ENCODE peak calls at places on chromosomes 12 and 14, in five cellular contexts. One of them, this sample, is unnamed.

GRCh38 chr12:95718001-95718400 is 72.6 kb downstream of the NTN4 start:
- DNase-seq in stimulated activated naive CD8-positive, alpha-beta T cell treated with anti-CD3 and anti-CD28 coated beads, Interleukin-15, Interleukin-2, amounts not matched to agents 100 U/mL and 50 U/mL, for 24 hours: no peak
- DNase-seq in stimulated activated CD4-positive, alpha-beta T cell treated with anti-CD3 and anti-CD28 coated beads, Interleukin-15, amount 100 ng/mL, for 1 hour: no peak
- DNase-seq in HTR-8/SVneo: no peak
- DNase-seq in NCI-H748 treated with DMSO at 0.1 percent for 48 hours: no peak
- DNase-seq in this sample: no peak

GRCh38 chr14:70722418-70722817 is 80.7 kb downstream of the TTC9 start:
- DNase-seq in stimulated activated CD4-positive, alpha-beta T cell treated with anti-CD3 and anti-CD28 coated beads, Interleukin-15, amount 100 ng/mL, for 1 hour: no peak
- DNase-seq in NCI-H748 treated with DMSO at 0.1 percent for 48 hours: no peak
- DNase-seq in stimulated activated naive CD8-positive, alpha-beta T cell treated with anti-CD3 and anti-CD28 coated beads, Interleukin-15, Interleukin-2, amounts not matched to agents 100 U/mL and 50 U/mL, for 24 hours: no peak
- DNase-seq in HTR-8/SVneo: no peak
- DNase-seq in this sample: no peak

GRCh38 chr12:111368291-111368683 is 608 bp downstream of the PHETA1 start:
- DNase-seq in stimulated activated naive CD8-positive, alpha-beta T cell treated with anti-CD3 and anti-CD28 coated beads, Interleukin-15, Interleukin-2, amounts not matched to agents 100 U/mL and 50 U/mL, for 24 hours: no peak
- DNase-seq in HTR-8/SVneo: no peak
- DNase-seq in NCI-H748 treated with DMSO at 0.1 percent for 48 hours: peak; percentile 8
- DNase-seq in stimulated activated CD4-positive, alpha-beta T cell treated with anti-CD3 and anti-CD28 coated beads, Interleukin-15, amount 100 ng/mL, for 1 hour: no peak
- DNase-seq in this sample: peak; percentile 42

GRCh38 chr14:74975059-74975810 is 19.8 kb upstream of the PGF start:
- DNase-seq in stimulated activated CD4-positive, alpha-beta T cell treated with anti-CD3 and anti-CD28 coated beads, Interleukin-15, amount 100 ng/mL, for 1 hour: no peak
- DNase-seq in stimulated activated naive CD8-positive, alpha-beta T cell treated with anti-CD3 and anti-CD28 coated beads, Interleukin-15, Interleukin-2, amounts not matched to agents 100 U/mL and 50 U/mL, for 24 hours: no peak
- DNase-seq in HTR-8/SVneo: no peak
- DNase-seq in NCI-H748 treated with DMSO at 0.1 percent for 48 hours: no peak
- DNase-seq in this sample: peak; percentile 89

GRCh38 chr14:55458800-55459577 is 18.6 kb upstream of the TBPL2 start:
- DNase-seq in NCI-H748 treated with DMSO at 0.1 percent for 48 hours: no peak
- DNase-seq in stimulated activated CD4-positive, alpha-beta T cell treated with anti-CD3 and anti-CD28 coated beads, Interleukin-15, amount 100 ng/mL, for 1 hour: no peak
- DNase-seq in HTR-8/SVneo: peak; percentile 28
- DNase-seq in stimulated activated naive CD8-positive, alpha-beta T cell treated with anti-CD3 and anti-CD28 coated beads, Interleukin-15, Interleukin-2, amounts not matched to agents 100 U/mL and 50 U/mL, for 24 hours: no peak
- DNase-seq in this sample: no peak

GRCh38 chr14:69055125-69055524 is 76.0 kb upstream of the ACTN1 start:
- DNase-seq in NCI-H748 treated with DMSO at 0.1 percent for 48 hours: no peak
- DNase-seq in HTR-8/SVneo: peak; percentile 99
- DNase-seq in stimulated activated naive CD8-positive, alpha-beta T cell treated with anti-CD3 and anti-CD28 coated beads, Interleukin-15, Interleukin-2, amounts not matched to agents 100 U/mL and 50 U/mL, for 24 hours: no peak
- DNase-seq in stimulated activated CD4-positive, alpha-beta T cell treated with anti-CD3 and anti-CD28 coated beads, Interleukin-15, amount 100 ng/mL, for 1 hour: no peak
- DNase-seq in this sample: no peak

GRCh38 chr12:28899951-28900350 is 249.1 kb upstream of the FAR2 start:
- DNase-seq in HTR-8/SVneo: no peak
- DNase-seq in stimulated activated CD4-positive, alpha-beta T cell treated with anti-CD3 and anti-CD28 coated beads, Interleukin-15, amount 100 ng/mL, for 1 hour: no peak
- DNase-seq in stimulated activated naive CD8-positive, alpha-beta T cell treated with anti-CD3 and anti-CD28 coated beads, Interleukin-15, Interleukin-2, amounts not matched to agents 100 U/mL and 50 U/mL, for 24 hours: no peak
- DNase-seq in NCI-H748 treated with DMSO at 0.1 percent for 48 hours: no peak
- DNase-seq in this sample: no peak

GRCh38 chr12:25970916-25971674 is 12.6 kb downstream of the RASSF8 start:
- DNase-seq in HTR-8/SVneo: no peak
- DNase-seq in stimulated activated CD4-positive, alpha-beta T cell treated with anti-CD3 and anti-CD28 coated beads, Interleukin-15, amount 100 ng/mL, for 1 hour: no peak
- DNase-seq in NCI-H748 treated with DMSO at 0.1 percent for 48 hours: no peak
- DNase-seq in stimulated activated naive CD8-positive, alpha-beta T cell treated with anti-CD3 and anti-CD28 coated beads, Interleukin-15, Interleukin-2, amounts not matched to agents 100 U/mL and 50 U/mL, for 24 hours: no peak
- DNase-seq in this sample: no peak

GRCh38 chr12:121883315-121883660 is 5.3 kb upstream of the PSMD9 start:
- DNase-seq in NCI-H748 treated with DMSO at 0.1 percent for 48 hours: no peak
- DNase-seq in HTR-8/SVneo: no peak
- DNase-seq in stimulated activated naive CD8-positive, alpha-beta T cell treated with anti-CD3 and anti-CD28 coated beads, Interleukin-15, Interleukin-2, amounts not matched to agents 100 U/mL and 50 U/mL, for 24 hours: no peak
- DNase-seq in stimulated activated CD4-positive, alpha-beta T cell treated with anti-CD3 and anti-CD28 coated beads, Interleukin-15, amount 100 ng/mL, for 1 hour: no peak
- DNase-seq in this sample: no peak

GRCh38 chr12:114368685-114369084 is 37.3 kb downstream of the TBX5 start:
- DNase-seq in stimulated activated CD4-positive, alpha-beta T cell treated with anti-CD3 and anti-CD28 coated beads, Interleukin-15, amount 100 ng/mL, for 1 hour: no peak
- DNase-seq in stimulated activated naive CD8-positive, alpha-beta T cell treated with anti-CD3 and anti-CD28 coated beads, Interleukin-15, Interleukin-2, amounts not matched to agents 100 U/mL and 50 U/mL, for 24 hours: no peak
- DNase-seq in NCI-H748 treated with DMSO at 0.1 percent for 48 hours: no peak
- DNase-seq in HTR-8/SVneo: no peak
- DNase-seq in this sample: peak; percentile 34

GRCh38 chr12:129771238-129771637 is 132.6 kb downstream of the TMEM132D start:
- DNase-seq in HTR-8/SVneo: no peak
- DNase-seq in stimulated activated CD4-positive, alpha-beta T cell treated with anti-CD3 and anti-CD28 coated beads, Interleukin-15, amount 100 ng/mL, for 1 hour: no peak
- DNase-seq in stimulated activated naive CD8-positive, alpha-beta T cell treated with anti-CD3 and anti-CD28 coated beads, Interleukin-15, Interleukin-2, amounts not matched to agents 100 U/mL and 50 U/mL, for 24 hours: no peak
- DNase-seq in NCI-H748 treated with DMSO at 0.1 percent for 48 hours: peak; percentile 80
- DNase-seq in this sample: no peak

GRCh38 chr14:88189040-88189839 is 133.8 kb downstream of the KCNK10 start:
- DNase-seq in NCI-H748 treated with DMSO at 0.1 percent for 48 hours: peak; percentile 95
- DNase-seq in HTR-8/SVneo: peak; percentile 69
- DNase-seq in stimulated activated CD4-positive, alpha-beta T cell treated with anti-CD3 and anti-CD28 coated beads, Interleukin-15, amount 100 ng/mL, for 1 hour: no peak
- DNase-seq in stimulated activated naive CD8-positive, alpha-beta T cell treated with anti-CD3 and anti-CD28 coated beads, Interleukin-15, Interleukin-2, amounts not matched to agents 100 U/mL and 50 U/mL, for 24 hours: peak; percentile 70
- DNase-seq in this sample: peak; percentile 68

GRCh38 chr12:1234073-1234472 is 243.1 kb downstream of the ERC1 start:
- DNase-seq in NCI-H748 treated with DMSO at 0.1 percent for 48 hours: no peak
- DNase-seq in stimulated activated CD4-positive, alpha-beta T cell treated with anti-CD3 and anti-CD28 coated beads, Interleukin-15, amount 100 ng/mL, for 1 hour: no peak
- DNase-seq in stimulated activated naive CD8-positive, alpha-beta T cell treated with anti-CD3 and anti-CD28 coated beads, Interleukin-15, Interleukin-2, amounts not matched to agents 100 U/mL and 50 U/mL, for 24 hours: no peak
- DNase-seq in HTR-8/SVneo: no peak
- DNase-seq in this sample: no peak

GRCh38 chr14:104114421-104115130 is 23.8 kb upstream of the KIF26A start:
- DNase-seq in stimulated activated naive CD8-positive, alpha-beta T cell treated with anti-CD3 and anti-CD28 coated beads, Interleukin-15, Interleukin-2, amounts not matched to agents 100 U/mL and 50 U/mL, for 24 hours: peak; percentile 1
- DNase-seq in NCI-H748 treated with DMSO at 0.1 percent for 48 hours: no peak
- DNase-seq in HTR-8/SVneo: no peak
- DNase-seq in stimulated activated CD4-positive, alpha-beta T cell treated with anti-CD3 and anti-CD28 coated beads, Interleukin-15, amount 100 ng/mL, for 1 hour: no peak
- DNase-seq in this sample: peak; percentile 13

GRCh38 chr14:101167428-101167827 is 263.9 kb upstream of the RTL1 start:
- DNase-seq in stimulated activated naive CD8-positive, alpha-beta T cell treated with anti-CD3 and anti-CD28 coated beads, Interleukin-15, Interleukin-2, amounts not matched to agents 100 U/mL and 50 U/mL, for 24 hours: no peak
- DNase-seq in NCI-H748 treated with DMSO at 0.1 percent for 48 hours: no peak
- DNase-seq in stimulated activated CD4-positive, alpha-beta T cell treated with anti-CD3 and anti-CD28 coated beads, Interleukin-15, amount 100 ng/mL, for 1 hour: no peak
- DNase-seq in HTR-8/SVneo: no peak
- DNase-seq in this sample: no peak

GRCh38 chr12:65891987-65892481 is 67.8 kb downstream of the HMGA2 start:
- DNase-seq in NCI-H748 treated with DMSO at 0.1 percent for 48 hours: no peak
- DNase-seq in stimulated activated CD4-positive, alpha-beta T cell treated with anti-CD3 and anti-CD28 coated beads, Interleukin-15, amount 100 ng/mL, for 1 hour: no peak
- DNase-seq in HTR-8/SVneo: peak; percentile 53
- DNase-seq in stimulated activated naive CD8-positive, alpha-beta T cell treated with anti-CD3 and anti-CD28 coated beads, Interleukin-15, Interleukin-2, amounts not matched to agents 100 U/mL and 50 U/mL, for 24 hours: no peak
- DNase-seq in this sample: peak; percentile 75

GRCh38 chr12:118402251-118402650 is 25.9 kb downstream of the SUDS3 start:
- DNase-seq in HTR-8/SVneo: no peak
- DNase-seq in stimulated activated CD4-positive, alpha-beta T cell treated with anti-CD3 and anti-CD28 coated beads, Interleukin-15, amount 100 ng/mL, for 1 hour: no peak
- DNase-seq in NCI-H748 treated with DMSO at 0.1 percent for 48 hours: no peak
- DNase-seq in stimulated activated naive CD8-positive, alpha-beta T cell treated with anti-CD3 and anti-CD28 coated beads, Interleukin-15, Interleukin-2, amounts not matched to agents 100 U/mL and 50 U/mL, for 24 hours: no peak
- DNase-seq in this sample: no peak

GRCh38 chr12:79614730-79615129 is 76.0 kb downstream of the PAWR start:
- DNase-seq in stimulated activated naive CD8-positive, alpha-beta T cell treated with anti-CD3 and anti-CD28 coated beads, Interleukin-15, Interleukin-2, amounts not matched to agents 100 U/mL and 50 U/mL, for 24 hours: no peak
- DNase-seq in NCI-H748 treated with DMSO at 0.1 percent for 48 hours: no peak
- DNase-seq in stimulated activated CD4-positive, alpha-beta T cell treated with anti-CD3 and anti-CD28 coated beads, Interleukin-15, amount 100 ng/mL, for 1 hour: no peak
- DNase-seq in HTR-8/SVneo: no peak
- DNase-seq in this sample: no peak

GRCh38 chr14:59424707-59425106 is 40.5 kb downstream of the GPR135 start:
- DNase-seq in stimulated activated naive CD8-positive, alpha-beta T cell treated with anti-CD3 and anti-CD28 coated beads, Interleukin-15, Interleukin-2, amounts not matched to agents 100 U/mL and 50 U/mL, for 24 hours: no peak
- DNase-seq in NCI-H748 treated with DMSO at 0.1 percent for 48 hours: no peak
- DNase-seq in HTR-8/SVneo: no peak
- DNase-seq in stimulated activated CD4-positive, alpha-beta T cell treated with anti-CD3 and anti-CD28 coated beads, Interleukin-15, amount 100 ng/mL, for 1 hour: no peak
- DNase-seq in this sample: peak; percentile 68

GRCh38 chr12:109329710-109330109 is 18.0 kb upstream of the MYO1H start:
- DNase-seq in HTR-8/SVneo: no peak
- DNase-seq in stimulated activated CD4-positive, alpha-beta T cell treated with anti-CD3 and anti-CD28 coated beads, Interleukin-15, amount 100 ng/mL, for 1 hour: no peak
- DNase-seq in stimulated activated naive CD8-positive, alpha-beta T cell treated with anti-CD3 and anti-CD28 coated beads, Interleukin-15, Interleukin-2, amounts not matched to agents 100 U/mL and 50 U/mL, for 24 hours: no peak
- DNase-seq in NCI-H748 treated with DMSO at 0.1 percent for 48 hours: peak; percentile 12
- DNase-seq in this sample: no peak

GRCh38 chr12:6392499-6392898 is 8.5 kb downstream of the LTBR start:
- DNase-seq in stimulated activated naive CD8-positive, alpha-beta T cell treated with anti-CD3 and anti-CD28 coated beads, Interleukin-15, Interleukin-2, amounts not matched to agents 100 U/mL and 50 U/mL, for 24 hours: no peak
- DNase-seq in NCI-H748 treated with DMSO at 0.1 percent for 48 hours: no peak
- DNase-seq in HTR-8/SVneo: no peak
- DNase-seq in stimulated activated CD4-positive, alpha-beta T cell treated with anti-CD3 and anti-CD28 coated beads, Interleukin-15, amount 100 ng/mL, for 1 hour: no peak
- DNase-seq in this sample: peak; percentile 51

GRCh38 chr14:40870252-40870651 is 736.4 kb upstream of the LRFN5 start:
- DNase-seq in HTR-8/SVneo: no peak
- DNase-seq in NCI-H748 treated with DMSO at 0.1 percent for 48 hours: peak; percentile 35
- DNase-seq in stimulated activated naive CD8-positive, alpha-beta T cell treated with anti-CD3 and anti-CD28 coated beads, Interleukin-15, Interleukin-2, amounts not matched to agents 100 U/mL and 50 U/mL, for 24 hours: no peak
- DNase-seq in stimulated activated CD4-positive, alpha-beta T cell treated with anti-CD3 and anti-CD28 coated beads, Interleukin-15, amount 100 ng/mL, for 1 hour: no peak
- DNase-seq in this sample: no peak

GRCh38 chr12:2813214-2813554 is 716 bp downstream of the ITFG2 start:
- DNase-seq in NCI-H748 treated with DMSO at 0.1 percent for 48 hours: no peak
- DNase-seq in HTR-8/SVneo: no peak
- DNase-seq in stimulated activated naive CD8-positive, alpha-beta T cell treated with anti-CD3 and anti-CD28 coated beads, Interleukin-15, Interleukin-2, amounts not matched to agents 100 U/mL and 50 U/mL, for 24 hours: no peak
- DNase-seq in stimulated activated CD4-positive, alpha-beta T cell treated with anti-CD3 and anti-CD28 coated beads, Interleukin-15, amount 100 ng/mL, for 1 hour: no peak
- DNase-seq in this sample: no peak

GRCh38 chr12:51328587-51328986 is 4.6 kb upstream of the BIN2 start:
- DNase-seq in NCI-H748 treated with DMSO at 0.1 percent for 48 hours: no peak
- DNase-seq in stimulated activated CD4-positive, alpha-beta T cell treated with anti-CD3 and anti-CD28 coated beads, Interleukin-15, amount 100 ng/mL, for 1 hour: no peak
- DNase-seq in stimulated activated naive CD8-positive, alpha-beta T cell treated with anti-CD3 and anti-CD28 coated beads, Interleukin-15, Interleukin-2, amounts not matched to agents 100 U/mL and 50 U/mL, for 24 hours: no peak
- DNase-seq in HTR-8/SVneo: no peak
- DNase-seq in this sample: no peak

GRCh38 chr12:8907513-8907912 is 6.8 kb upstream of the PHC1 start:
- DNase-seq in stimulated activated naive CD8-positive, alpha-beta T cell treated with anti-CD3 and anti-CD28 coated beads, Interleukin-15, Interleukin-2, amounts not matched to agents 100 U/mL and 50 U/mL, for 24 hours: no peak
- DNase-seq in stimulated activated CD4-positive, alpha-beta T cell treated with anti-CD3 and anti-CD28 coated beads, Interleukin-15, amount 100 ng/mL, for 1 hour: no peak
- DNase-seq in NCI-H748 treated with DMSO at 0.1 percent for 48 hours: no peak
- DNase-seq in HTR-8/SVneo: no peak
- DNase-seq in this sample: no peak